ENCODE peak calls at places on chromosomes 16 and 17, in seven cellular contexts. R is foreskin fibroblast, N is cardiac fibroblast, V is AG04449, H is GM23338, P is neural crest cell, L is progenitor cell of endocrine pancreas. Q is an unnamed sample.

GRCh38 chr16:72844225-72844920 is 203.6 kb downstream of the ZFHX3 start:
- DNase-seq in R (no peak), N (no peak), V (no peak), H (no peak), P (no peak), L (no peak), Q (no peak)

GRCh38 chr16:89723279-89724250 is 2.2 kb downstream of the ZNF276 start:
- DNase-seq in R (peak), N (peak), V (no peak), H (no peak), P (peak), L (no peak), Q (no peak)

GRCh38 chr16:56911771-56912541 is 20.0 kb upstream of the HERPUD1 start:
- DNase-seq in R (peak), N (peak), V (no peak), H (no peak), P (no peak), L (no peak), Q (no peak)

GRCh38 chr16:10827691-10828341 is 9.2 kb upstream of the TVP23A start:
- DNase-seq in R (peak), N (peak), V (peak), H (no peak), P (peak), L (no peak), Q (no peak)

GRCh38 chr17:64240741-64241347 is 22.2 kb downstream of the TEX2 start:
- DNase-seq in R (peak), N (peak), V (no peak), H (no peak), P (no peak), L (no peak), Q (no peak)

GRCh38 chr17:56891751-56892150 is 22.1 kb downstream of the TRIM25 start:
- DNase-seq in R (no peak), N (peak), V (no peak), H (peak), P (no peak), L (no peak), Q (peak)

GRCh38 chr17:37134050-37134449 is 185.3 kb downstream of the AATF start:
- DNase-seq in R (no peak), N (peak), V (no peak), H (no peak), P (no peak), L (no peak), Q (no peak)

GRCh38 chr16:50265260-50265659 is 1.1 kb upstream of the ADCY7 start:
- DNase-seq in R (no peak), N (no peak), V (no peak), H (no peak), P (no peak), L (no peak), Q (no peak)

GRCh38 chr17:38789185-38789584 is 10.2 kb downstream of the PIP4K2B start:
- DNase-seq in R (peak), N (peak), V (no peak), H (peak), P (no peak), L (no peak), Q (peak)

GRCh38 chr16:85465328-85466307 is 147.5 kb upstream of the GSE1 start:
- DNase-seq in R (peak), N (peak), V (no peak), H (no peak), P (no peak), L (no peak), Q (no peak)

GRCh38 chr16:57386381-57386951 is 14.2 kb downstream of the CX3CL1 start:
- DNase-seq in R (peak), N (peak), V (peak), H (no peak), P (no peak), L (no peak), Q (no peak)

GRCh38 chr16:23149267-23149992 is at the start of gene USP31:
- DNase-seq in R (peak), N (peak), V (peak), H (peak), P (peak), L (peak), Q (peak)

GRCh38 chr16:22788190-22788530 is 25.8 kb upstream of the HS3ST2 start:
- DNase-seq in R (no peak), N (no peak), V (no peak), H (no peak), P (no peak), L (no peak), Q (no peak)

GRCh38 chr17:59332890-59333377 is 1.5 kb downstream of the YPEL2 start:
- DNase-seq in R (peak), N (peak), V (no peak), H (no peak), P (no peak), L (no peak), Q (no peak)

GRCh38 chr17:50688168-50688719 is 19.5 kb downstream of the ANKRD40 start:
- DNase-seq in R (no peak), N (no peak), V (no peak), H (no peak), P (no peak), L (no peak), Q (no peak)

GRCh38 chr17:10135539-10136257 is 62.7 kb downstream of the GAS7 start:
- DNase-seq in R (peak), N (peak), V (no peak), H (no peak), P (no peak), L (no peak), Q (no peak)

GRCh38 chr17:44655983-44656700 is at the start of gene MEIOC:
- DNase-seq in R (peak), N (peak), V (no peak), H (peak), P (peak), L (peak), Q (peak)

GRCh38 chr16:50414152-50414551 is 45.4 kb upstream of the BRD7 start:
- DNase-seq in R (no peak), N (no peak), V (no peak), H (no peak), P (no peak), L (no peak), Q (no peak)

GRCh38 chr17:50326831-50327364 is 19.0 kb upstream of the XYLT2 start:
- DNase-seq in R (no peak), N (no peak), V (no peak), H (no peak), P (no peak), L (no peak), Q (no peak)

GRCh38 chr17:40582328-40582901 is 17.1 kb upstream of the CCR7 start:
- DNase-seq in R (no peak), N (no peak), V (no peak), H (peak), P (no peak), L (no peak), Q (no peak)

GRCh38 chr16:81353895-81354294 is 39.1 kb downstream of the GAN start:
- DNase-seq in R (no peak), N (no peak), V (no peak), H (no peak), P (no peak), L (no peak), Q (no peak)

GRCh38 chr17:61825448-61826137 is 37.7 kb downstream of the BRIP1 start:
- DNase-seq in R (no peak), N (no peak), V (no peak), H (no peak), P (no peak), L (no peak), Q (no peak)

GRCh38 chr17:64448665-64449512 is at the start of gene MILR1:
- DNase-seq in R (peak), N (peak), V (peak), H (no peak), P (no peak), L (no peak), Q (no peak)

GRCh38 chr16:85316321-85316919 is 204.1 kb upstream of the CIBAR2 start:
- DNase-seq in R (peak), N (peak), V (no peak), H (peak), P (peak), L (peak), Q (peak)

GRCh38 chr17:80111702-80112470 is 10.5 kb downstream of the GAA start:
- DNase-seq in R (no peak), N (no peak), V (no peak), H (peak), P (no peak), L (no peak), Q (no peak)

GRCh38 chr17:81556863-81557262 is 4.7 kb upstream of the FAAP100 start:
- DNase-seq in R (no peak), N (no peak), V (no peak), H (no peak), P (no peak), L (no peak), Q (no peak)

GRCh38 chr16:78516006-78516405 is 416.6 kb downstream of the WWOX start:
- DNase-seq in R (no peak), N (no peak), V (no peak), H (no peak), P (no peak), L (no peak), Q (no peak)

GRCh38 chr17:42518046-42518754 is 17.8 kb upstream of the NAGLU start:
- DNase-seq in R (peak), N (peak), V (peak), H (no peak), P (no peak), L (no peak), Q (no peak)

GRCh38 chr17:41777157-41777578 is 9.3 kb downstream of the JUP start:
- DNase-seq in R (no peak), N (no peak), V (no peak), H (peak), P (no peak), L (no peak), Q (peak)

GRCh38 chr17:22193113-22193512 is 500.8 kb downstream of the KCNJ18 start:
- DNase-seq in R (no peak), N (no peak), V (no peak), H (peak), P (no peak), L (no peak), Q (no peak)

GRCh38 chr17:49739662-49740271 is 24.2 kb downstream of the FAM117A start:
- DNase-seq in R (peak), N (peak), V (no peak), H (no peak), P (no peak), L (no peak), Q (no peak)

GRCh38 chr17:79947351-79948031 is 88.2 kb downstream of the TBC1D16 start:
- DNase-seq in R (no peak), N (peak), V (no peak), H (no peak), P (no peak), L (no peak), Q (no peak)

GRCh38 chr17:59010026-59010425 is 96.7 kb downstream of the TRIM37 start:
- DNase-seq in R (no peak), N (no peak), V (no peak), H (no peak), P (no peak), L (no peak), Q (no peak)

GRCh38 chr17:3813171-3813570 is 12.2 kb upstream of the ITGAE start:
- DNase-seq in R (no peak), N (no peak), V (no peak), H (no peak), P (no peak), L (no peak), Q (no peak)
- TF ChIP-seq CTCF in R (no peak), N (no peak), V (no peak), H (no peak), P (no peak), L (no peak), Q (no peak)

DNA sequence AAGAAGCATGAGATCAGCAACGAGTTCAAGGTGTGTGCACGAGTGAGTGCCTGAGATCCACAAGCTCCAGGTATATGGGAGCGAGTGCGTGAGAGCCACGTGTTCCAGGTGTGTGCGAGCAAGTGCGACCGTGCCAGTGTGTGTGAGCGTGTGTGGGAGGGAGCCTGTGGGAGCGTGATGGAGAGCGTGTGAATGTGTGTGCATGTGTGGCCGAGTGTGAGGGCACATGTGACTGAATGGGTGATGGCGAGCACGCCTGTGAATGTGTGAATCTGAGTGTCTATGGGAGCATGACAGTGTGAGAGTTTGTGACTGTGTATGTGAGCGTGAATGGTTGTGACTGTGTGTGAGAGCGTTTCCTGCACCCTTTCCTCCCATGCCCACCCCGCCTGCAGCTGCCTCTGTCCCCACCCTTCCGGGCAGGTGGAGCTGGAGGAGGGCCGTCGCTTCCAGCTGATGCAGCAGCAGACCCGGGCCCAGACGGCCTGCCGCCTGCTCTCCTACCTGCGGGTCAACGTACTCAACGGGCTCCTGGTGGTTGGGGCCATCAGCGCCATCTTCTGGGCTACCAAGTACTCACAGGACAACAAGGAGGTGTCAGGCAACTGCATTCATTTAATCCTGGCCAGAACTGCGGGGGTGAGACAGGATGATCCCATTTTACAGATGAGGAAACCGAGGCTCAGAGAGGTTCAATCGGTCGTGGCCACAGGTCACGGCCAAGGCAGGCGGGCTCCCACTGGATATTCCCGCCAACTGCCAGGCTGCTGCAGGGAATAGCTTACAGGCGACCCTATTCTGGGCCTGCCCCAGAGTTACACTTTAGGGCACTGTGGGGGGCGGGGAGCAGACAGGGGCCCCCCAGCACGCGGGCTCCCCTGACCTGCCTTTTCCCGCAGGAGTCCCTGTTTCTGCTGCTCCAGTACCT is 3.7 kb downstream of the TMC8 start:
- DNase-seq in R (peak), N (peak), V (no peak), H (peak), P (peak), L (peak), Q (peak)
- TF ChIP-seq CTCF in R (peak), N (peak), V (peak), H (peak), P (peak), L (peak), Q (peak)

DNA sequence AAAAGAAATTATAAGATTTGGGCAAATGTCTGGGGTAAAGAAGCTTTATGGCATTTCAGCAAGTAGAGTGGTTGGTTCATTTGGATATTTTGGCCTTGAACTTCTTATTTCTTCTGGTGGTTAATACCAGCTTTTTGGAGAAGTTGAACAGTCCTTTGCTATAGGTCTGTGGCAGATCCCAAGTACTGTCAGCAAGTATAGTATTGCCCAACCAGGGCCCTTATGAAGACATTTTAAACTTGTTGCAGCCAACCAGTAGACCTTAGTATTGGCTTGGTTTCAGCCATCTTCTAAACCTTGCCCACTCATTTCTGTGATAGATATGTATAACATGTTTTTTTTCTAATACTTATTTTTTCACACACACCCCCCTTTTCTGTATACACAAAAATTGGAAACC is 2.2 kb downstream of the SP2 start:
- DNase-seq in R (no peak), N (no peak), V (no peak), H (no peak), P (no peak), L (no peak), Q (no peak)
- TF ChIP-seq CTCF in R (no peak), N (no peak), V (no peak), H (no peak), P (no peak), L (no peak), Q (no peak)

DNA sequence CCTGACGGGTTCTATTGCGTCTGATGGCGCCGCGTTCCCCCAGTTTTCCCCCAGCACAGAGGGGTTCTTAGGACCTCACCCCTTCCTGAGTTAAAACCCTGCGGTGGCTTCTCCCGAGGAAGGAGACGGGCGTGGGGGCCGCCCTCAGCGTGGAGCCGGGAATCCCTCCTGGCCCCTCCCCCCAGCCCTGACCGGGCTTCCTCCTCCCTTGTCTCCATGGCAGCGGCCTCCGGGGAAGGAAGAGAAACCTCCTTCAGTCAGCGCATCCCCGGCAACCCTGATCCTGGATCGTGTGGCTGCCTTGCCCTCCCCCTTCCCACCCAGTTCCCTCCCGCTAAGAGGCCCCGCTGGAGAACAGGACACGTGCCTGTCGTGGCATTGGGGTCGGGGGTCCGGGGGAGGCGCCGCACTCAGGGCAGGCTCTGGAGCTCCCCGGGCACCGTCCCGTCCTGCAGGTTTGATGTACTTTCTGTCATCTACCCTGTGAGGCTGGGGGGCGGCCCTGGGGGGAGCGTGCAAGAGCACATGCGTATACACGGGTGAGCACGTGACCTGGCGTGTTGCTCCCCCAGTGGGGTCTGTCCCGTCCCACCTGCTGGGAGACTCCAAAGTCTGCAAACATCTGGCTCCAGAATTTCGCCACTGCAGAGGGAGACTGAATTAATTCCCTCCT is 30.5 kb downstream of the CACNA1H start:
- DNase-seq in R (peak), N (peak), V (no peak), H (no peak), P (peak), L (no peak), Q (peak)
- TF ChIP-seq CTCF in R (no peak), N (no peak), V (no peak), H (no peak), P (no peak), L (no peak), Q (no peak)

Q was measured in glutamatergic neuron.